ENCODE peak calls at places on chromosomes 13 and 19, in nine cellular contexts. One of them, this sample, is unnamed.

GRCh38 chr13:50730496-50731171 is 112.9 kb downstream of the DLEU7 start:
- DNase-seq in stomach: no peak
- DNase-seq in heart right ventricle: no peak
- DNase-seq in gastrocnemius medialis: no peak
- DNase-seq in upper lobe of right lung: no peak
- DNase-seq in colonic mucosa: no peak
- DNase-seq in cardiac muscle cell: no peak
- DNase-seq in left ventricle myocardium inferior: no peak
- DNase-seq in tibial artery: no peak
- DNase-seq in this sample: no peak

GRCh38 chr13:42137856-42138537 is 89.5 kb downstream of the DGKH start:
- DNase-seq in gastrocnemius medialis: no peak
- DNase-seq in stomach: no peak
- DNase-seq in left ventricle myocardium inferior: no peak
- DNase-seq in heart right ventricle: no peak
- DNase-seq in cardiac muscle cell: peak; percentile 39
- DNase-seq in tibial artery: no peak
- DNase-seq in colonic mucosa: no peak
- DNase-seq in upper lobe of right lung: no peak
- DNase-seq in this sample: no peak

GRCh38 chr13:44810067-44810840 is 179.0 kb downstream of the NUFIP1 start:
- DNase-seq in colonic mucosa: peak; percentile 64
- DNase-seq in cardiac muscle cell: peak; percentile 61
- DNase-seq in gastrocnemius medialis: no peak
- DNase-seq in heart right ventricle: no peak
- DNase-seq in upper lobe of right lung: no peak
- DNase-seq in tibial artery: peak; percentile 62
- DNase-seq in stomach: peak; percentile 31
- DNase-seq in left ventricle myocardium inferior: no peak
- DNase-seq in this sample: no peak

GRCh38 chr19:51598159-51598915 is 27.3 kb downstream of the ZNF175 start:
- DNase-seq in upper lobe of right lung: no peak
- DNase-seq in stomach: no peak
- DNase-seq in cardiac muscle cell: no peak
- DNase-seq in gastrocnemius medialis: no peak
- DNase-seq in left ventricle myocardium inferior: no peak
- DNase-seq in tibial artery: no peak
- DNase-seq in colonic mucosa: no peak
- DNase-seq in heart right ventricle: no peak
- DNase-seq in this sample: no peak

GRCh38 chr19:48556163-48556562 is 4.2 kb downstream of the SULT2B1 start:
- DNase-seq in upper lobe of right lung: no peak
- DNase-seq in stomach: no peak
- DNase-seq in cardiac muscle cell: peak; percentile 60
- DNase-seq in left ventricle myocardium inferior: no peak
- DNase-seq in heart right ventricle: no peak
- DNase-seq in gastrocnemius medialis: no peak
- DNase-seq in tibial artery: no peak
- DNase-seq in colonic mucosa: peak; percentile 65
- DNase-seq in this sample: peak; percentile 84

GRCh38 chr13:53281677-53282076 is 253.1 kb downstream of the OLFM4 start:
- DNase-seq in colonic mucosa: no peak
- DNase-seq in left ventricle myocardium inferior: no peak
- DNase-seq in upper lobe of right lung: no peak
- DNase-seq in cardiac muscle cell: no peak
- DNase-seq in heart right ventricle: no peak
- DNase-seq in stomach: no peak
- DNase-seq in gastrocnemius medialis: no peak
- DNase-seq in tibial artery: no peak
- DNase-seq in this sample: no peak

GRCh38 chr13:47675871-47676270 is 325.2 kb downstream of the SUCLA2 start:
- DNase-seq in gastrocnemius medialis: no peak
- DNase-seq in stomach: no peak
- DNase-seq in cardiac muscle cell: no peak
- DNase-seq in tibial artery: no peak
- DNase-seq in left ventricle myocardium inferior: no peak
- DNase-seq in colonic mucosa: no peak
- DNase-seq in upper lobe of right lung: no peak
- DNase-seq in heart right ventricle: no peak
- DNase-seq in this sample: no peak

GRCh38 chr19:18021121-18021755 is 13.3 kb downstream of the ARRDC2 start:
- DNase-seq in heart right ventricle: peak; percentile 90
- DNase-seq in tibial artery: peak; percentile 93
- DNase-seq in colonic mucosa: peak; percentile 87
- DNase-seq in cardiac muscle cell: peak; percentile 92
- DNase-seq in upper lobe of right lung: peak; percentile 90
- DNase-seq in left ventricle myocardium inferior: peak; percentile 91
- DNase-seq in gastrocnemius medialis: peak; percentile 92
- DNase-seq in stomach: peak; percentile 88
- DNase-seq in this sample: no peak

GRCh38 chr19:51064534-51065220 is at the start of gene KLK13:
- DNase-seq in upper lobe of right lung: peak; percentile 73
- DNase-seq in left ventricle myocardium inferior: peak; percentile 34
- DNase-seq in colonic mucosa: no peak
- DNase-seq in cardiac muscle cell: peak; percentile 37
- DNase-seq in stomach: peak; percentile 49
- DNase-seq in gastrocnemius medialis: no peak
- DNase-seq in heart right ventricle: peak; percentile 60
- DNase-seq in tibial artery: no peak
- DNase-seq in this sample: peak; percentile 88

GRCh38 chr19:55368701-55369563 is 1.3 kb downstream of the IL11 start:
- DNase-seq in colonic mucosa: no peak
- DNase-seq in left ventricle myocardium inferior: no peak
- DNase-seq in gastrocnemius medialis: no peak
- DNase-seq in cardiac muscle cell: peak; percentile 65
- DNase-seq in heart right ventricle: no peak
- DNase-seq in stomach: no peak
- DNase-seq in tibial artery: no peak
- DNase-seq in upper lobe of right lung: no peak
- DNase-seq in this sample: peak; percentile 75

GRCh38 chr19:46019270-46019669 is 3.6 kb downstream of the PGLYRP1 start:
- DNase-seq in tibial artery: no peak
- DNase-seq in heart right ventricle: no peak
- DNase-seq in colonic mucosa: no peak
- DNase-seq in stomach: no peak
- DNase-seq in left ventricle myocardium inferior: no peak
- DNase-seq in gastrocnemius medialis: no peak
- DNase-seq in cardiac muscle cell: no peak
- DNase-seq in upper lobe of right lung: no peak
- DNase-seq in this sample: no peak

DNA sequence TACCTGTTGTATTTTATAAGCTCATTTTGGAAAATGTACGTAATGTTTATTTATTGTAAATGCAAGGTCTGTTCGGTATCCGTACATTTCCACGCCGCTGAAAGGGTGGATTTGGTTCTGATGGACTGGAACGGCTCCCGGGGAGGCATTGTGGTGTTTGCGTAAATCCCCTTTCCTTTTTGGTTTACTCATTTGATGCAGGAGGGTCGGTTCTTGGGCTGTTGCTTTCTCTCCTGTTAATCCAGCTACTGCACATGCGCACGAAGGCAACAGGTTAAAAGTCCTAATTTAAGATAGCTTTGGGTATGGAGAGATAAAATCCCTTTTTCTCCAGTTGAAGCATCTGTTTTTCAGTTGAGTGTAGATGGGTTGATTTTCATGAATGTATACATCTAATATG is 224.4 kb downstream of the TM9SF2 start:
- DNase-seq in stomach: no peak
- DNase-seq in upper lobe of right lung: no peak
- DNase-seq in colonic mucosa: no peak
- DNase-seq in left ventricle myocardium inferior: no peak
- DNase-seq in cardiac muscle cell: no peak
- DNase-seq in gastrocnemius medialis: no peak
- DNase-seq in heart right ventricle: no peak
- DNase-seq in tibial artery: no peak
- DNase-seq in this sample: no peak
- H3K4me3 ChIP-seq in stomach: no peak overlapping the region
- H3K4me3 ChIP-seq in upper lobe of right lung: no peak overlapping the region
- H3K4me3 ChIP-seq in colonic mucosa: no peak overlapping the region
- H3K4me3 ChIP-seq in left ventricle myocardium inferior: no peak overlapping the region
- H3K4me3 ChIP-seq in cardiac muscle cell: no peak overlapping the region
- H3K4me3 ChIP-seq in gastrocnemius medialis: no peak overlapping the region
- H3K4me3 ChIP-seq in heart right ventricle: no peak overlapping the region
- H3K4me3 ChIP-seq in tibial artery: no peak overlapping the region
- H3K4me3 ChIP-seq in this sample: no peak overlapping the region

DNA sequence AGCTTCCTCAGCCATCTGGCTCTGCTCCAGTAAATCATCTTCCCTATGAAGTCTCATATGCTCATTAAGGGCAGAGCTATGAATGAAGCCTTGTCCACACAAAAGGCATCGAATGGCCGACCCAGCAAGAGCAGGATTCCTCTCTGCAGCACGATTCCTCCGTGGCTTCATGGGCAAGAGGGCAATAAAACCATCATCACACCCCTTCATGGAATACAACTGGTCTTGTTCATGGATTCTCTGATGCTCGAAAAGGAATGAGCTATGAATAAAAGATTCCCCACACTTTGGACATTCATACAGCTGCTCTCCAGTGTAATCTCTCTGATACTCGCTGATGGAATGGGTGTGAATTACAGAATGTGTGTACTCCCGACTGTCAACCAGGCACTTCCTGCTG is 25.9 kb downstream of the PEG3 start:
- DNase-seq in stomach: no peak
- DNase-seq in tibial artery: no peak
- DNase-seq in cardiac muscle cell: no peak
- DNase-seq in gastrocnemius medialis: no peak
- DNase-seq in upper lobe of right lung: no peak
- DNase-seq in left ventricle myocardium inferior: no peak
- DNase-seq in colonic mucosa: no peak
- DNase-seq in heart right ventricle: no peak
- DNase-seq in this sample: no peak
- H3K9me3 ChIP-seq in stomach: peaks cover 40% of the 10 kb centered on the region
- H3K9me3 ChIP-seq in tibial artery: no peaks in the 10 kb centered on the region
- H3K9me3 ChIP-seq in cardiac muscle cell: no peaks in the 10 kb centered on the region
- H3K9me3 ChIP-seq in gastrocnemius medialis: no peaks in the 10 kb centered on the region
- H3K9me3 ChIP-seq in upper lobe of right lung: no peaks in the 10 kb centered on the region
- H3K9me3 ChIP-seq in left ventricle myocardium inferior: no peaks in the 10 kb centered on the region
- H3K9me3 ChIP-seq in colonic mucosa: no peaks in the 10 kb centered on the region
- H3K9me3 ChIP-seq in heart right ventricle: peaks cover 28% of the 10 kb centered on the region
- H3K9me3 ChIP-seq in this sample: peaks cover 81% of the 10 kb centered on the region

GRCh38 chr13:31909889-31910551 is 121.6 kb upstream of the FRY start:
- DNase-seq in cardiac muscle cell: peak; percentile 82
- DNase-seq in upper lobe of right lung: no peak
- DNase-seq in tibial artery: no peak
- DNase-seq in stomach: peak; percentile 53
- DNase-seq in colonic mucosa: peak; percentile 62
- DNase-seq in left ventricle myocardium inferior: no peak
- DNase-seq in heart right ventricle: no peak
- DNase-seq in gastrocnemius medialis: no peak
- DNase-seq in this sample: peak; percentile 73
- TF ChIP-seq CTCF in cardiac muscle cell: peak; percentile 84
- TF ChIP-seq CTCF in upper lobe of right lung: peak; percentile 91
- TF ChIP-seq CTCF in tibial artery: peak; percentile 84
- TF ChIP-seq CTCF in stomach: peak; percentile 81
- TF ChIP-seq CTCF in colonic mucosa: peak; percentile 79
- TF ChIP-seq CTCF in left ventricle myocardium inferior: peak; percentile 92
- TF ChIP-seq CTCF in heart right ventricle: peak; percentile 96
- TF ChIP-seq CTCF in gastrocnemius medialis: peak; percentile 88
- TF ChIP-seq CTCF in this sample: peak; percentile 98

GRCh38 chr19:43797118-43797517 is 5.1 kb downstream of the LYPD5 start:
- DNase-seq in stomach: no peak
- DNase-seq in left ventricle myocardium inferior: no peak
- DNase-seq in gastrocnemius medialis: no peak
- DNase-seq in colonic mucosa: no peak
- DNase-seq in tibial artery: no peak
- DNase-seq in cardiac muscle cell: no peak
- DNase-seq in upper lobe of right lung: no peak
- DNase-seq in heart right ventricle: no peak
- DNase-seq in this sample: no peak

GRCh38 chr19:43797556-43797955 is 4.7 kb downstream of the LYPD5 start:
- DNase-seq in cardiac muscle cell: no peak
- DNase-seq in upper lobe of right lung: no peak
- DNase-seq in gastrocnemius medialis: no peak
- DNase-seq in heart right ventricle: no peak
- DNase-seq in tibial artery: no peak
- DNase-seq in stomach: no peak
- DNase-seq in colonic mucosa: no peak
- DNase-seq in left ventricle myocardium inferior: no peak
- DNase-seq in this sample: no peak

GRCh38 chr19:43798026-43798545 is 4.2 kb downstream of the LYPD5 start:
- DNase-seq in cardiac muscle cell: no peak
- DNase-seq in colonic mucosa: no peak
- DNase-seq in heart right ventricle: no peak
- DNase-seq in left ventricle myocardium inferior: no peak
- DNase-seq in gastrocnemius medialis: no peak
- DNase-seq in tibial artery: no peak
- DNase-seq in stomach: no peak
- DNase-seq in upper lobe of right lung: no peak
- DNase-seq in this sample: no peak

GRCh38 chr19:43798546-43799409 is 3.5 kb downstream of the LYPD5 start:
- DNase-seq in colonic mucosa: peak; percentile 87
- DNase-seq in tibial artery: no peak
- DNase-seq in heart right ventricle: no peak
- DNase-seq in left ventricle myocardium inferior: no peak
- DNase-seq in gastrocnemius medialis: no peak
- DNase-seq in cardiac muscle cell: peak; percentile 34
- DNase-seq in upper lobe of right lung: peak; percentile 78
- DNase-seq in stomach: peak; percentile 62
- DNase-seq in this sample: peak; percentile 91

DNA sequence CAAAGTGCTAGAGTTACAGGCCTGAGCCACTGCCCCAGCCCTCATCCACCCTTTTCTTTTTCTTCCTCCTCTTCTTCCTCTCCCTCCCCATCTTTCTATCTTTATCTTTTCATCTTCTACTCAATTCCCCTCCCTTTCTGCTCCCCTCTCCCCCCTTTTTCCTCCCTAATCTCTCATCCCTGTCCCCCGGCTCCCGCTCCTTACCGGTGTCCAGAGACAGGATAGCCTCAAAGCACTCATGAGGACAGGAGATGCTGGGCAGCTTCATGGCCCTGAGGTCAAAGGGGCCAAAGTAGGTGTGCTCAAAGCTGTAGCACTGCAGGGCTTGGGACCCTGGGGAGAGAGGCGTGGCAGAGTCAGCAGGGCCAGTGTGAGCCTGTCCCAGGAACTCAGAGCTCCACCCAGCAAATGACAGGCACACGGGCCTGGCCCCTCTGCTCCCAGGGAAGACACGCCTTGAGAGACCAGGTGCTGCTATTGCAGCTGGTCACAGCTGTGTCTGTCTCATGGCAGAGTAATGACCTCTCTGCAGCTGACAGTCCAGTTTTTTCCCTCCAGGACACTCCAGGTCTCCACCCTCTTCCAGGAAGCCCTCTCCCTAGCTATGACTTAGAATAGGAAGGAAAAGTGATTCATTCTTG is 2.6 kb downstream of the LYPD5 start:
- DNase-seq in upper lobe of right lung: no peak
- DNase-seq in heart right ventricle: no peak
- DNase-seq in tibial artery: no peak
- DNase-seq in cardiac muscle cell: no peak
- DNase-seq in gastrocnemius medialis: no peak
- DNase-seq in stomach: no peak
- DNase-seq in colonic mucosa: peak; percentile 70
- DNase-seq in left ventricle myocardium inferior: no peak
- DNase-seq in this sample: peak; percentile 60
- H3K4me3 ChIP-seq in upper lobe of right lung: peak overlapping the region; percentile 57
- H3K4me3 ChIP-seq in heart right ventricle: no peak overlapping the region
- H3K4me3 ChIP-seq in tibial artery: no peak overlapping the region
- H3K4me3 ChIP-seq in cardiac muscle cell: no peak overlapping the region
- H3K4me3 ChIP-seq in gastrocnemius medialis: no peak overlapping the region
- H3K4me3 ChIP-seq in stomach: no peak overlapping the region
- H3K4me3 ChIP-seq in colonic mucosa: no peak overlapping the region
- H3K4me3 ChIP-seq in left ventricle myocardium inferior: peak overlapping the region; percentile 67
- H3K4me3 ChIP-seq in this sample: no peak overlapping the region

This sample was measured in endodermal cell.